ENCODE peak calls at places on chromosomes 4 and X, in nine cellular contexts. One of them, this sample, is unnamed.

GRCh38 chr4:20249333-20249732 is 2.4 kb upstream of the SLIT2 start:
- DNase-seq in CD4-positive, alpha-beta T cell: no peak
- DNase-seq in fibroblast of the aortic adventitia: peak
- DNase-seq in mucosa of descending colon: no peak
- DNase-seq in brain microvascular endothelial cell: peak
- DNase-seq in breast epithelium: no peak
- DNase-seq in prostate gland: no peak
- DNase-seq in cardiac muscle cell: peak
- DNase-seq in tibial nerve: no peak
- DNase-seq in this sample: no peak

GRCh38 chr4:184382189-184382846 is 92.0 kb downstream of the IRF2 start:
- DNase-seq in tibial nerve: no peak
- DNase-seq in breast epithelium: no peak
- DNase-seq in brain microvascular endothelial cell: no peak
- DNase-seq in mucosa of descending colon: peak
- DNase-seq in fibroblast of the aortic adventitia: no peak
- DNase-seq in prostate gland: no peak
- DNase-seq in cardiac muscle cell: no peak
- DNase-seq in CD4-positive, alpha-beta T cell: no peak
- DNase-seq in this sample: no peak

GRCh38 chr4:174388744-174389143 is 105.0 kb downstream of the CEP44 start:
- DNase-seq in mucosa of descending colon: no peak
- DNase-seq in tibial nerve: no peak
- DNase-seq in CD4-positive, alpha-beta T cell: no peak
- DNase-seq in breast epithelium: no peak
- DNase-seq in fibroblast of the aortic adventitia: no peak
- DNase-seq in brain microvascular endothelial cell: no peak
- DNase-seq in prostate gland: no peak
- DNase-seq in cardiac muscle cell: no peak
- DNase-seq in this sample: no peak

GRCh38 chr4:91127891-91128290 is 1000.7 kb downstream of the CCSER1 start:
- DNase-seq in prostate gland: no peak
- DNase-seq in breast epithelium: no peak
- DNase-seq in fibroblast of the aortic adventitia: no peak
- DNase-seq in cardiac muscle cell: peak
- DNase-seq in CD4-positive, alpha-beta T cell: no peak
- DNase-seq in tibial nerve: no peak
- DNase-seq in mucosa of descending colon: no peak
- DNase-seq in brain microvascular endothelial cell: no peak
- DNase-seq in this sample: no peak

GRCh38 chr4:79598214-79598613 is 190.2 kb upstream of the GK2 start:
- DNase-seq in mucosa of descending colon: no peak
- DNase-seq in brain microvascular endothelial cell: no peak
- DNase-seq in cardiac muscle cell: no peak
- DNase-seq in prostate gland: no peak
- DNase-seq in tibial nerve: no peak
- DNase-seq in CD4-positive, alpha-beta T cell: no peak
- DNase-seq in fibroblast of the aortic adventitia: no peak
- DNase-seq in breast epithelium: no peak
- DNase-seq in this sample: no peak

GRCh38 chr4:105025263-105026017 is 121.2 kb upstream of the TET2 start:
- DNase-seq in prostate gland: no peak
- DNase-seq in fibroblast of the aortic adventitia: no peak
- DNase-seq in CD4-positive, alpha-beta T cell: no peak
- DNase-seq in breast epithelium: no peak
- DNase-seq in cardiac muscle cell: no peak
- DNase-seq in mucosa of descending colon: no peak
- DNase-seq in tibial nerve: no peak
- DNase-seq in brain microvascular endothelial cell: no peak
- DNase-seq in this sample: no peak

GRCh38 chrX:141133272-141133671 is 43.7 kb downstream of the LDOC1 start:
- DNase-seq in fibroblast of the aortic adventitia: no peak
- DNase-seq in mucosa of descending colon: no peak
- DNase-seq in brain microvascular endothelial cell: no peak
- DNase-seq in breast epithelium: no peak
- DNase-seq in cardiac muscle cell: no peak
- DNase-seq in tibial nerve: no peak
- DNase-seq in CD4-positive, alpha-beta T cell: no peak
- DNase-seq in prostate gland: peak
- DNase-seq in this sample: no peak

GRCh38 chr4:38837334-38837733 is 19.3 kb downstream of the TLR6 start:
- DNase-seq in tibial nerve: no peak
- DNase-seq in brain microvascular endothelial cell: no peak
- DNase-seq in CD4-positive, alpha-beta T cell: no peak
- DNase-seq in breast epithelium: no peak
- DNase-seq in fibroblast of the aortic adventitia: no peak
- DNase-seq in cardiac muscle cell: no peak
- DNase-seq in mucosa of descending colon: no peak
- DNase-seq in prostate gland: no peak
- DNase-seq in this sample: no peak

GRCh38 chr4:121168865-121169281 is 4.8 kb upstream of the TNIP3 start:
- DNase-seq in tibial nerve: no peak
- DNase-seq in fibroblast of the aortic adventitia: no peak
- DNase-seq in mucosa of descending colon: no peak
- DNase-seq in brain microvascular endothelial cell: no peak
- DNase-seq in breast epithelium: no peak
- DNase-seq in cardiac muscle cell: no peak
- DNase-seq in CD4-positive, alpha-beta T cell: no peak
- DNase-seq in prostate gland: no peak
- DNase-seq in this sample: no peak

GRCh38 chr4:6732441-6733357 is 16.7 kb downstream of the BLOC1S4 start:
- DNase-seq in tibial nerve: peak
- DNase-seq in CD4-positive, alpha-beta T cell: no peak
- DNase-seq in brain microvascular endothelial cell: peak
- DNase-seq in prostate gland: no peak
- DNase-seq in breast epithelium: no peak
- DNase-seq in mucosa of descending colon: peak
- DNase-seq in cardiac muscle cell: peak
- DNase-seq in fibroblast of the aortic adventitia: peak
- DNase-seq in this sample: peak

GRCh38 chr4:123659759-123660158 is 263.2 kb downstream of the SPRY1 start:
- DNase-seq in cardiac muscle cell: no peak
- DNase-seq in breast epithelium: no peak
- DNase-seq in CD4-positive, alpha-beta T cell: no peak
- DNase-seq in fibroblast of the aortic adventitia: peak
- DNase-seq in brain microvascular endothelial cell: no peak
- DNase-seq in tibial nerve: no peak
- DNase-seq in prostate gland: no peak
- DNase-seq in mucosa of descending colon: no peak
- DNase-seq in this sample: no peak

GRCh38 chr4:3299122-3299521 is 6.3 kb downstream of the RGS12 start:
- DNase-seq in CD4-positive, alpha-beta T cell: no peak
- DNase-seq in brain microvascular endothelial cell: no peak
- DNase-seq in prostate gland: no peak
- DNase-seq in fibroblast of the aortic adventitia: no peak
- DNase-seq in tibial nerve: no peak
- DNase-seq in breast epithelium: peak
- DNase-seq in cardiac muscle cell: no peak
- DNase-seq in mucosa of descending colon: no peak
- DNase-seq in this sample: no peak
- TF ChIP-seq CTCF in CD4-positive, alpha-beta T cell: no peak
- TF ChIP-seq CTCF in brain microvascular endothelial cell: no peak
- TF ChIP-seq CTCF in prostate gland: no peak
- TF ChIP-seq CTCF in fibroblast of the aortic adventitia: no peak
- TF ChIP-seq CTCF in tibial nerve: no peak
- TF ChIP-seq CTCF in breast epithelium: no peak
- TF ChIP-seq CTCF in cardiac muscle cell: no peak
- TF ChIP-seq CTCF in mucosa of descending colon: no peak
- TF ChIP-seq CTCF in this sample: no peak

GRCh38 chr4:57094482-57095223 is 15.5 kb downstream of the IGFBP7 start:
- DNase-seq in prostate gland: no peak
- DNase-seq in fibroblast of the aortic adventitia: peak
- DNase-seq in mucosa of descending colon: no peak
- DNase-seq in CD4-positive, alpha-beta T cell: no peak
- DNase-seq in brain microvascular endothelial cell: peak
- DNase-seq in tibial nerve: no peak
- DNase-seq in cardiac muscle cell: peak
- DNase-seq in breast epithelium: no peak
- DNase-seq in this sample: no peak
- TF ChIP-seq CTCF in prostate gland: no peak
- TF ChIP-seq CTCF in fibroblast of the aortic adventitia: peak
- TF ChIP-seq CTCF in mucosa of descending colon: no peak
- TF ChIP-seq CTCF in CD4-positive, alpha-beta T cell: no peak
- TF ChIP-seq CTCF in brain microvascular endothelial cell: peak
- TF ChIP-seq CTCF in tibial nerve: no peak
- TF ChIP-seq CTCF in cardiac muscle cell: no peak
- TF ChIP-seq CTCF in breast epithelium: no peak
- TF ChIP-seq CTCF in this sample: no peak

GRCh38 chrX:115255003-115255402 is 21.1 kb upstream of the LRCH2 start:
- DNase-seq in tibial nerve: no peak
- DNase-seq in breast epithelium: no peak
- DNase-seq in CD4-positive, alpha-beta T cell: no peak
- DNase-seq in fibroblast of the aortic adventitia: no peak
- DNase-seq in mucosa of descending colon: no peak
- DNase-seq in prostate gland: no peak
- DNase-seq in brain microvascular endothelial cell: no peak
- DNase-seq in cardiac muscle cell: no peak
- DNase-seq in this sample: no peak
- TF ChIP-seq CTCF in tibial nerve: no peak
- TF ChIP-seq CTCF in breast epithelium: no peak
- TF ChIP-seq CTCF in CD4-positive, alpha-beta T cell: no peak
- TF ChIP-seq CTCF in fibroblast of the aortic adventitia: no peak
- TF ChIP-seq CTCF in mucosa of descending colon: no peak
- TF ChIP-seq CTCF in prostate gland: no peak
- TF ChIP-seq CTCF in brain microvascular endothelial cell: no peak
- TF ChIP-seq CTCF in cardiac muscle cell: no peak
- TF ChIP-seq CTCF in this sample: no peak

DNA sequence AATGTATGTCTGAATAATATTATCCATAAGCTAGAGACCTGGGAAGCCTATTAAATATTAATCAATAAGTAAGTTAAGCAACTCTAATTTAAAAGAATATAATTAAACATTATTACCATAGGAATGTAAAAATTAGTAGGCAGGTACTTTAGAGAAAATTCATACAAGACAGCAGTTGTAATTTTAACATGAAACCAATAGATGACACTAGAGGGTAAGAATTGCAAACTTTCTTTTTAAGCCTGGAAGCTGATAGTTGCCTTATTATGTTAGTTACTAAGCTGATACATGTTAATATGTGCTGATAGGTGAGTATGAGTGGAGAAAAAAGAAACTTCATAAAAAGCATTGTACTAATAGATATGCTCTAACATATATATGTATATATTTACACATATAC is 1157.4 kb downstream of the FAM133A start:
- DNase-seq in breast epithelium: no peak
- DNase-seq in CD4-positive, alpha-beta T cell: no peak
- DNase-seq in mucosa of descending colon: no peak
- DNase-seq in prostate gland: no peak
- DNase-seq in tibial nerve: no peak
- DNase-seq in brain microvascular endothelial cell: no peak
- DNase-seq in fibroblast of the aortic adventitia: peak
- DNase-seq in cardiac muscle cell: peak
- DNase-seq in this sample: no peak
- TF ChIP-seq CTCF in breast epithelium: no peak
- TF ChIP-seq CTCF in CD4-positive, alpha-beta T cell: no peak
- TF ChIP-seq CTCF in mucosa of descending colon: no peak
- TF ChIP-seq CTCF in prostate gland: no peak
- TF ChIP-seq CTCF in tibial nerve: no peak
- TF ChIP-seq CTCF in brain microvascular endothelial cell: no peak
- TF ChIP-seq CTCF in fibroblast of the aortic adventitia: peak
- TF ChIP-seq CTCF in cardiac muscle cell: peak
- TF ChIP-seq CTCF in this sample: no peak

GRCh38 chr4:28842271-28842670 is 1877.9 kb upstream of the PCDH7 start:
- DNase-seq in tibial nerve: no peak
- DNase-seq in fibroblast of the aortic adventitia: no peak
- DNase-seq in mucosa of descending colon: no peak
- DNase-seq in CD4-positive, alpha-beta T cell: no peak
- DNase-seq in prostate gland: no peak
- DNase-seq in cardiac muscle cell: no peak
- DNase-seq in breast epithelium: no peak
- DNase-seq in brain microvascular endothelial cell: no peak
- DNase-seq in this sample: no peak
- TF ChIP-seq CTCF in tibial nerve: no peak
- TF ChIP-seq CTCF in fibroblast of the aortic adventitia: no peak
- TF ChIP-seq CTCF in mucosa of descending colon: no peak
- TF ChIP-seq CTCF in CD4-positive, alpha-beta T cell: no peak
- TF ChIP-seq CTCF in prostate gland: no peak
- TF ChIP-seq CTCF in cardiac muscle cell: no peak
- TF ChIP-seq CTCF in breast epithelium: no peak
- TF ChIP-seq CTCF in brain microvascular endothelial cell: no peak
- TF ChIP-seq CTCF in this sample: no peak

GRCh38 chr4:180521181-180521580 is 1722.0 kb upstream of the TENM3 start:
- DNase-seq in cardiac muscle cell: no peak
- DNase-seq in fibroblast of the aortic adventitia: no peak
- DNase-seq in tibial nerve: no peak
- DNase-seq in CD4-positive, alpha-beta T cell: no peak
- DNase-seq in mucosa of descending colon: no peak
- DNase-seq in breast epithelium: no peak
- DNase-seq in brain microvascular endothelial cell: no peak
- DNase-seq in prostate gland: no peak
- DNase-seq in this sample: no peak
- TF ChIP-seq CTCF in cardiac muscle cell: no peak
- TF ChIP-seq CTCF in fibroblast of the aortic adventitia: no peak
- TF ChIP-seq CTCF in tibial nerve: no peak
- TF ChIP-seq CTCF in CD4-positive, alpha-beta T cell: no peak
- TF ChIP-seq CTCF in mucosa of descending colon: no peak
- TF ChIP-seq CTCF in breast epithelium: no peak
- TF ChIP-seq CTCF in brain microvascular endothelial cell: no peak
- TF ChIP-seq CTCF in prostate gland: no peak
- TF ChIP-seq CTCF in this sample: no peak